ENCODE peak calls at places on chromosomes 11 and 22, in six cellular contexts. W is tibial nerve, J is heart left ventricle, S is Peyer's patch, M is endodermal cell, H is mesenchymal stem cell. C is an unnamed sample. For H3K4me1, the result is how much of the 10 kb centered on the place peaks cover.

GRCh38 chr11:102121329-102121728 is 11.1 kb downstream of the YAP1 start:
- DNase-seq in M (no peak), H (peak), W (no peak), S (no peak), J (no peak), C (no peak)

GRCh38 chr11:76380161-76380976 is 563 bp downstream of the THAP12 start:
- DNase-seq in S (peak), M (peak), J (peak), H (peak), W (no peak), C (peak)

GRCh38 chr11:67538823-67539505 is 15.7 kb upstream of the CABP2 start:
- DNase-seq in J (no peak), H (no peak), M (no peak), S (no peak), W (no peak), C (no peak)

GRCh38 chr11:55942785-55943392 is 6.7 kb upstream of the OR5I1 start:
- DNase-seq in W (no peak), M (no peak), H (peak), J (no peak), S (no peak), C (no peak)

GRCh38 chr11:125257185-125257584 is 92.6 kb downstream of the PKNOX2 start:
- DNase-seq in M (peak), H (peak), S (no peak), J (no peak), W (no peak), C (no peak)

GRCh38 chr11:85021066-85021465 is 606.1 kb downstream of the DLG2 start:
- DNase-seq in H (no peak), M (no peak), W (no peak), J (no peak), S (no peak), C (no peak)

GRCh38 chr11:123561046-123561781 is 93.2 kb downstream of the SCN3B start:
- DNase-seq in J (peak), S (no peak), H (no peak), M (peak), W (no peak), C (no peak)

GRCh38 chr22:36350751-36351594 is 36.8 kb downstream of the MYH9 start:
- DNase-seq in J (no peak), W (no peak), H (peak), M (peak), S (no peak), C (no peak)

GRCh38 chr11:7639643-7640025 is 33.7 kb downstream of the CYB5R2 start:
- DNase-seq in M (peak), S (peak), H (no peak), J (no peak), W (no peak), C (no peak)

GRCh38 chr11:124872280-124872679 is 7.0 kb downstream of the ROBO3 start:
- DNase-seq in J (no peak), W (no peak), H (no peak), S (no peak), M (peak), C (no peak)

GRCh38 chr11:66915046-66915832 is 42.9 kb downstream of the PC start:
- DNase-seq in W (no peak), J (no peak), H (no peak), S (no peak), M (peak), C (no peak)

GRCh38 chr11:75563978-75564552 is 2.0 kb downstream of the SERPINH1 start:
- DNase-seq in S (no peak), J (peak), H (peak), W (no peak), M (peak), C (no peak)

GRCh38 chr11:64723117-64723906 is at the start of gene NRXN2:
- DNase-seq in M (peak), H (peak), S (peak), W (peak), J (peak), C (peak)

GRCh38 chr11:76276046-76276772 is 69.9 kb upstream of the WNT11 start:
- DNase-seq in M (no peak), S (no peak), H (no peak), J (no peak), W (no peak), C (no peak)

GRCh38 chr22:17930455-17931313 is 93.7 kb downstream of the MICAL3 start:
- DNase-seq in H (no peak), J (peak), S (peak), M (no peak), W (no peak), C (no peak)

GRCh38 chr11:75781831-75782230 is 13.3 kb downstream of the DGAT2 start:
- DNase-seq in W (no peak), M (no peak), H (no peak), S (no peak), J (no peak), C (no peak)

GRCh38 chr22:35739642-35740041 is 22.0 kb downstream of the APOL5 start:
- DNase-seq in S (no peak), M (peak), W (no peak), H (peak), J (no peak), C (no peak)

GRCh38 chr11:70727899-70728620 is 329.7 kb downstream of the CTTN start:
- DNase-seq in S (no peak), W (no peak), H (no peak), M (no peak), J (peak), C (no peak)

GRCh38 chr11:113242767-113243397 is 71.5 kb upstream of the TTC12 start:
- DNase-seq in S (no peak), W (no peak), H (peak), M (no peak), J (no peak), C (peak)

GRCh38 chr11:70145841-70146240 is 57.3 kb upstream of the FADD start:
- DNase-seq in H (no peak), S (no peak), W (no peak), M (no peak), J (no peak), C (no peak)

GRCh38 chr11:27319065-27319464 is 44.0 kb downstream of the CCDC34 start:
- DNase-seq in H (peak), J (no peak), S (no peak), M (no peak), W (no peak), C (no peak)

GRCh38 chr11:46377831-46378230 is 3.6 kb upstream of the MDK start:
- DNase-seq in H (no peak), W (no peak), S (no peak), J (no peak), M (no peak), C (no peak)

GRCh38 chr11:13772223-13773046 is 104.0 kb downstream of the FAR1 start:
- DNase-seq in M (no peak), H (peak), J (no peak), W (no peak), S (no peak), C (peak)

GRCh38 chr11:61955031-61955415 is 4.9 kb downstream of the BEST1 start:
- DNase-seq in W (no peak), S (peak), H (peak), M (peak), J (peak), C (no peak)

GRCh38 chr11:18471995-18472394 is 16.3 kb downstream of the LDHAL6A start:
- DNase-seq in J (no peak), M (no peak), H (no peak), W (no peak), S (no peak), C (no peak)

GRCh38 chr11:129368889-129369672 is 6.6 kb upstream of the BARX2 start:
- DNase-seq in S (no peak), W (no peak), M (no peak), H (no peak), J (no peak), C (no peak)

GRCh38 chr11:78535027-78535426 is 39.6 kb downstream of the NARS2 start:
- DNase-seq in M (no peak), J (no peak), S (no peak), H (no peak), W (no peak), C (no peak)

GRCh38 chr22:35561796-35562526 is 21.3 kb downstream of the RASD2 start:
- DNase-seq in S (no peak), W (no peak), J (no peak), H (peak), M (peak), C (no peak)

GRCh38 chr22:29480512-29481264 is 670 bp downstream of the NEFH start:
- DNase-seq in S (no peak), M (peak), H (peak), J (no peak), W (no peak), C (peak)

GRCh38 chr22:48352086-48352911 is 1475.4 kb downstream of the BRD1 start:
- DNase-seq in S (no peak), J (no peak), H (no peak), W (no peak), M (no peak), C (no peak)

GRCh38 chr11:2806351-2807058 is 79.1 kb downstream of the CDKN1C start:
- DNase-seq in H (no peak), J (peak), M (peak), S (peak), W (peak), C (no peak)

GRCh38 chr11:6531267-6531752 is 34.2 kb downstream of the DNHD1 start:
- DNase-seq in W (no peak), J (no peak), H (peak), S (no peak), M (peak), C (peak)

GRCh38 chr11:120778692-120779490 is 245.0 kb upstream of the TBCEL start:
- DNase-seq in S (no peak), W (no peak), J (no peak), M (peak), H (no peak), C (no peak)

GRCh38 chr22:39405346-39406085 is 5.9 kb downstream of the TAB1 start:
- DNase-seq in W (no peak), S (no peak), H (no peak), M (no peak), J (no peak), C (no peak)

DNA sequence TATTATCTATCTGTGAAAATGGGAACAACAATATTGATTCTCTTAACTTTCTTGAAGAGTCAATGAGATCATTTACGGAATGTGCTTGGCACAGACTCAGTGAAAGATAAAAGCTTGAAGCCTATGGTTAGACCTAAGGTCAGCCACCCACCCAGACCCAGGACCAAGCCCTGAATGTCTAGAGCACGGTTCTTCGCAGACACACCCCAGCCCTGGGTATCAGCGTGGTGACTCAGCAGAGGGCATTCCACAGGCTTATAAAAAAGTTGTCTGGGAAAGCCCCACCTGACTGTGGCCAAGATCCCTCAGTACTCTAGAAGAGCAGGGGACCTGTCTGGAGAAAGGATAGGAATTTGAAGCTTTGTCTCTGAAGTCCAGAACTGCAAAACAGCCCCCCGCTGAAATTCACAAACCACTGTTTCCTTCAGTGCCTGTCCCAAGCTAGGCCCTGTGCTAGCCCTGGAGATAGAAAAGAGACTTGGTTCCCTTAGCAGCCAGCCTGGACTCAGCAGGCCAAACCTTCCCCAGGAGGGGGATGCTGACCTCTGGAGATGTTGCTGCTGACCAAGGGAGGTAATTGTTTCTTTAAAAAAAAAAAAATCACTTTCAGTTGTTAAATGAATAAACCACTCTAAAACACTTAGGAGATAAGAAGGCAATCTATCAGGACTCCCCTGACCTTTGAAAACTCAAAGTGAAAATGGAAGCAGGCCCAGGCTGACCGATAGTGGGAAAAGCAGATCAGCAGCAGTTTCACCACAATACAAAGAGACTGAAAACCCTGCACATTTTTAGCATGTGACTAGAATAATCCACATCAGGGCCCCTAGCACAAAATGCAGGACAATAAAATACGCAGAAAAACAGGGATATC is 114.0 kb downstream of the ABTB2 start:
- DNase-seq in J (peak), H (peak), S (peak), M (peak), W (no peak), C (no peak)
- H3K4me1 ChIP-seq in J (under half), H (under half), S (under half), M (under half), W (under half), C (under half)

GRCh38 chr11:35214792-35215193 is 75.8 kb downstream of the CD44 start:
- DNase-seq in J (no peak), M (peak), W (no peak), H (peak), S (no peak), C (peak)
- H3K27ac ChIP-seq in J (no peak), M (no peak), W (peak), H (peak), S (no peak), C (no peak)

GRCh38 chr22:26715392-26715939 is 58.1 kb downstream of the MIAT start:
- DNase-seq in W (no peak), J (no peak), M (no peak), S (no peak), H (no peak), C (no peak)
- H3K4me1 ChIP-seq in W (under half), J (under half), M (under half), S (under half), H (under half), C (under half)

GRCh38 chr11:118643142-118643994 is 36.0 kb downstream of the PHLDB1 start:
- DNase-seq in M (no peak), H (no peak), J (peak), W (no peak), S (no peak), C (no peak)
- H3K27ac ChIP-seq in M (no peak), H (no peak), J (peak), W (peak), S (no peak), C (no peak)

GRCh38 chr22:45816771-45817170 is 145.1 kb downstream of the ATXN10 start:
- DNase-seq in W (no peak), S (no peak), J (no peak), M (no peak), H (no peak), C (no peak)

GRCh38 chr22:45819305-45819704 is 147.7 kb downstream of the ATXN10 start:
- DNase-seq in W (no peak), H (no peak), S (no peak), M (no peak), J (no peak), C (no peak)

GRCh38 chr22:45818130-45819085 is 146.8 kb downstream of the ATXN10 start:
- DNase-seq in W (no peak), S (no peak), J (peak), M (peak), H (peak), C (no peak)

GRCh38 chr22:45812910-45813309 is 141.3 kb downstream of the ATXN10 start:
- DNase-seq in H (no peak), J (no peak), M (no peak), W (no peak), S (no peak), C (no peak)

DNA sequence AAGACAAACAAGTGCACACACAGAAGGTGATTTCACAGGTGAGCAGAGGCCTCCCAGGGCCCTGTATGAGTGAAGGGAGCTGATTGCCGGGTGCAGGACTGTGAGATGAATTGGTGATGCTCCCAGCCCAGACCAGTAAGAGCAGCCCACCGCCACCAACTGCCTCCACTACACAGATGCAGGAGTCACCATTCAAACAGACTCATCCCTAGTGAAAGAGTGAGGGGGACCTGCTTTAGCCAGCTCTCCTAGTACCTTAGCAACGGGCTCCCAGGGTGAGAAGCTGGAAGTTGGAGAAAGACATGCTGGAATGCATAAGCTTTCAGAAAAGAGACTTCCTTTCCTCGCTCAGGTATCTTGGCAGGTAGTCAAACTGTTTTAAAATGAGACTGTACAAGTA is 146.1 kb downstream of the ATXN10 start:
- DNase-seq in J (no peak), H (no peak), S (no peak), M (no peak), W (no peak), C (no peak)
- H3K4me1 ChIP-seq in J (under half), H (under half), S (under half), M (under half), W (under half), C (under half)

C was measured in CD4-positive, alpha-beta memory T cell.